ENCODE peak calls at places on chromosomes 6 and 20, in ten cellular contexts. R, Y, P, K, T, F, D, S, W and O are unnamed samples.

GRCh38 chr6:5580736-5581568 is 319.6 kb downstream of the FARS2 start:
- DNase-seq in R (no peak), Y (no peak), P (no peak), K (no peak), T (no peak), F (no peak), D (no peak), S (no peak), W (no peak), O (no peak)

GRCh38 chr20:3174442-3175263 is 1.3 kb upstream of the LZTS3 start:
- DNase-seq in R (no peak), Y (no peak), P (no peak), K (no peak), T (no peak), F (no peak), D (no peak), S (no peak), W (peak), O (peak)

GRCh38 chr20:55054443-55054842 is 579.0 kb downstream of the DOK5 start:
- DNase-seq in R (peak), Y (no peak), P (no peak), K (peak), T (no peak), F (no peak), D (no peak), S (no peak), W (no peak), O (no peak)

GRCh38 chr6:84773431-84774173 is 9.2 kb upstream of the TBX18 start:
- DNase-seq in R (peak), Y (peak), P (peak), K (no peak), T (no peak), F (peak), D (peak), S (no peak), W (no peak), O (peak)

GRCh38 chr6:106557837-106558236 is 71.5 kb downstream of the RTN4IP1 start:
- DNase-seq in R (no peak), Y (no peak), P (no peak), K (no peak), T (no peak), F (no peak), D (no peak), S (no peak), W (no peak), O (no peak)

GRCh38 chr20:56202493-56203077 is 45.9 kb upstream of the MC3R start:
- DNase-seq in R (peak), Y (no peak), P (no peak), K (no peak), T (no peak), F (no peak), D (no peak), S (no peak), W (no peak), O (no peak)

GRCh38 chr20:57996936-57997629 is 231.4 kb downstream of the ANKRD60 start:
- DNase-seq in R (peak), Y (no peak), P (no peak), K (no peak), T (no peak), F (no peak), D (no peak), S (no peak), W (no peak), O (no peak)

GRCh38 chr6:149032599-149033405 is 284.7 kb upstream of the TAB2 start:
- DNase-seq in R (peak), Y (no peak), P (no peak), K (no peak), T (peak), F (no peak), D (no peak), S (no peak), W (peak), O (no peak)

GRCh38 chr20:40008177-40008576 is 680.9 kb downstream of the MAFB start:
- DNase-seq in R (no peak), Y (no peak), P (no peak), K (peak), T (no peak), F (no peak), D (no peak), S (no peak), W (peak), O (no peak)

GRCh38 chr6:167341038-167341613 is 16.2 kb downstream of the TTLL2 start:
- DNase-seq in R (no peak), Y (no peak), P (no peak), K (no peak), T (no peak), F (no peak), D (no peak), S (no peak), W (no peak), O (no peak)

GRCh38 chr20:21901470-21902275 is 196.2 kb downstream of the PAX1 start:
- DNase-seq in R (no peak), Y (no peak), P (peak), K (no peak), T (no peak), F (peak), D (no peak), S (no peak), W (no peak), O (no peak)

GRCh38 chr6:75024796-75025195 is 181.1 kb downstream of the COL12A1 start:
- DNase-seq in R (no peak), Y (no peak), P (no peak), K (no peak), T (no peak), F (no peak), D (no peak), S (no peak), W (peak), O (no peak)

GRCh38 chr20:50704971-50705370 is 13.6 kb upstream of the RIPOR3 start:
- DNase-seq in R (no peak), Y (no peak), P (no peak), K (no peak), T (no peak), F (no peak), D (no peak), S (no peak), W (peak), O (no peak)

GRCh38 chr20:24943731-24944130 is 5.3 kb upstream of the CST7 start:
- DNase-seq in R (no peak), Y (no peak), P (no peak), K (no peak), T (no peak), F (no peak), D (peak), S (no peak), W (no peak), O (no peak)

GRCh38 chr6:106739387-106739786 is 110.0 kb downstream of the QRSL1 start:
- DNase-seq in R (peak), Y (no peak), P (peak), K (no peak), T (no peak), F (peak), D (no peak), S (no peak), W (no peak), O (no peak)

GRCh38 chr6:79421001-79421411 is 116.2 kb downstream of the LCA5 start:
- DNase-seq in R (peak), Y (no peak), P (no peak), K (no peak), T (no peak), F (no peak), D (no peak), S (no peak), W (peak), O (no peak)

GRCh38 chr6:4740032-4740431 is 36.2 kb upstream of the CDYL start:
- DNase-seq in R (no peak), Y (no peak), P (no peak), K (no peak), T (no peak), F (no peak), D (no peak), S (no peak), W (no peak), O (no peak)

GRCh38 chr20:14951105-14951504 is 613.7 kb upstream of the FLRT3 start:
- DNase-seq in R (peak), Y (no peak), P (no peak), K (no peak), T (no peak), F (no peak), D (no peak), S (no peak), W (no peak), O (no peak)

GRCh38 chr20:4006640-4007039 is 8.7 kb downstream of the RNF24 start:
- DNase-seq in R (no peak), Y (no peak), P (peak), K (no peak), T (no peak), F (peak), D (no peak), S (no peak), W (no peak), O (no peak)

GRCh38 chr20:54004397-54004940 is 65.9 kb downstream of the BCAS1 start:
- DNase-seq in R (peak), Y (no peak), P (no peak), K (no peak), T (no peak), F (no peak), D (no peak), S (no peak), W (no peak), O (no peak)

GRCh38 chr6:22569281-22570184 is at the start of gene HDGFL1:
- DNase-seq in R (no peak), Y (peak), P (no peak), K (no peak), T (no peak), F (no peak), D (no peak), S (no peak), W (no peak), O (no peak)

GRCh38 chr6:114390176-114390575 is 47.4 kb upstream of the HS3ST5 start:
- DNase-seq in R (no peak), Y (no peak), P (no peak), K (no peak), T (no peak), F (no peak), D (no peak), S (no peak), W (no peak), O (no peak)

GRCh38 chr6:144145546-144145945 is 4.8 kb upstream of the STX11 start:
- DNase-seq in R (no peak), Y (no peak), P (no peak), K (no peak), T (no peak), F (no peak), D (no peak), S (no peak), W (peak), O (no peak)

GRCh38 chr6:66103354-66103753 is 396.3 kb upstream of the EYS start:
- DNase-seq in R (no peak), Y (no peak), P (no peak), K (no peak), T (no peak), F (no peak), D (no peak), S (no peak), W (no peak), O (no peak)

GRCh38 chr6:7763896-7764295 is 38.0 kb downstream of the BMP6 start:
- DNase-seq in R (no peak), Y (no peak), P (no peak), K (no peak), T (no peak), F (no peak), D (no peak), S (no peak), W (no peak), O (no peak)

GRCh38 chr6:80143312-80143960 is 37.0 kb downstream of the BCKDHB start:
- DNase-seq in R (peak), Y (no peak), P (peak), K (no peak), T (peak), F (peak), D (no peak), S (no peak), W (peak), O (no peak)

GRCh38 chr6:170404036-170404435 is 97.5 kb downstream of the FAM120B start:
- DNase-seq in R (no peak), Y (no peak), P (no peak), K (no peak), T (no peak), F (no peak), D (peak), S (no peak), W (no peak), O (no peak)

GRCh38 chr6:130239755-130240154 is 17.0 kb upstream of the SAMD3 start:
- DNase-seq in R (no peak), Y (no peak), P (no peak), K (no peak), T (no peak), F (no peak), D (no peak), S (no peak), W (no peak), O (no peak)

GRCh38 chr20:9412309-9412708 is 102.1 kb upstream of the LAMP5 start:
- DNase-seq in R (no peak), Y (no peak), P (no peak), K (no peak), T (no peak), F (no peak), D (no peak), S (no peak), W (no peak), O (no peak)

GRCh38 chr6:12033770-12034169 is 21.7 kb downstream of the HIVEP1 start:
- DNase-seq in R (peak), Y (no peak), P (no peak), K (no peak), T (no peak), F (no peak), D (no peak), S (no peak), W (peak), O (no peak)

GRCh38 chr6:151370509-151371078 is 20.8 kb downstream of the ZBTB2 start:
- DNase-seq in R (no peak), Y (no peak), P (no peak), K (no peak), T (no peak), F (no peak), D (peak), S (no peak), W (peak), O (no peak)

GRCh38 chr20:46123482-46124245 is 5.5 kb downstream of the CD40 start:
- DNase-seq in R (no peak), Y (no peak), P (peak), K (no peak), T (no peak), F (no peak), D (peak), S (no peak), W (no peak), O (no peak)

GRCh38 chr6:85078071-85078470 is 313.7 kb upstream of the TBX18 start:
- DNase-seq in R (peak), Y (no peak), P (no peak), K (no peak), T (no peak), F (no peak), D (no peak), S (no peak), W (peak), O (no peak)

GRCh38 chr6:10749734-10750133 is 2.1 kb downstream of the TMEM14B start:
- DNase-seq in R (no peak), Y (no peak), P (no peak), K (no peak), T (no peak), F (no peak), D (no peak), S (no peak), W (no peak), O (peak)

GRCh38 chr6:111482236-111482958 is 621 bp downstream of the REV3L start:
- DNase-seq in R (peak), Y (no peak), P (peak), K (no peak), T (peak), F (peak), D (peak), S (peak), W (peak), O (peak)

GRCh38 chr20:57661201-57662027 is 41.2 kb upstream of the ZBP1 start:
- DNase-seq in R (no peak), Y (peak), P (peak), K (no peak), T (peak), F (peak), D (peak), S (no peak), W (no peak), O (peak)

GRCh38 chr6:142637624-142638023 is 307.4 kb downstream of the HIVEP2 start:
- DNase-seq in R (no peak), Y (no peak), P (no peak), K (no peak), T (no peak), F (no peak), D (no peak), S (no peak), W (peak), O (no peak)

GRCh38 chr6:20692023-20692422 is 157.8 kb downstream of the CDKAL1 start:
- DNase-seq in R (no peak), Y (no peak), P (no peak), K (no peak), T (no peak), F (no peak), D (no peak), S (no peak), W (no peak), O (no peak)

GRCh38 chr6:20686142-20686541 is 151.9 kb downstream of the CDKAL1 start:
- DNase-seq in R (no peak), Y (peak), P (no peak), K (no peak), T (no peak), F (no peak), D (peak), S (no peak), W (no peak), O (peak)

GRCh38 chr6:20691185-20691584 is 156.9 kb downstream of the CDKAL1 start:
- DNase-seq in R (no peak), Y (no peak), P (no peak), K (no peak), T (no peak), F (no peak), D (no peak), S (no peak), W (no peak), O (peak)

GRCh38 chr6:20687494-20687893 is 153.2 kb downstream of the CDKAL1 start:
- DNase-seq in R (no peak), Y (no peak), P (no peak), K (no peak), T (no peak), F (no peak), D (no peak), S (no peak), W (no peak), O (no peak)

DNA sequence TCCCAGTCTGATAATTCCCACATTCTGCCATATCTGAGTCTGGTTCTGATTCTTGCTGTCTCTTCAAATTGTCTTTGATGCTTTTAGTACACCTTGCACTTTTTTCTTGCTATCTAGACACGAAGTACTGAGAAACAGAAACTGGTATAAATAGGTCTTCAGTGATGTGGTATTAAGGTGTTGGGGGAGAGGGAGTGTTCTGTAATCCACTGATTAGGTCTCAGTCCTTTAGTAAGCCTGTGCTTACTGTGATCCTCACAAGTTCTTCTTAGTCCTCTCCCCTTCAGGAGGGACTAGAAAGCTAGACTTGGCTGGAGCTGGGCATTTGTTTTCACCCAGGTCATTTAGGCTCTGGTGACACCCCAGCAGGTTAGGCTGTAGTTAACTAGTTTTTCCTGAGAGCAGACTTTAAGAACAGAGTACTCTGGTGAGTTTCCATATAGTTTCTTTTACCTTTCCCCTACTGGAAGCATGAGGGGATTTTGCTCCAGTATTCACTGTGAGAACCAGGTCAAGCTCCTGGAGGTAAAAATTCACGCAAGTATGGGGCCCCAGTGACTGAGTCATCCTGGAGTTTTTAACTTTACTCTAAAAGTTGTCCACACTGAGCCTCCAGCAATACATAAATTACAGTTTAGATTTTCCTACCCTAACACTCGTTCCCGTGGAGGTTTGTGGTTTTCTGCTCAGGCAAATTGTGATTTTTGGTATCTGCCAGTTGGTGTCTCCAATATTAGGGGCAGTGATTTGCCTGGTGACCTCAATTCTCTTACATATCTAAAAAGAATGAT is 154.6 kb downstream of the CDKAL1 start:
- DNase-seq in R (peak), Y (no peak), P (no peak), K (no peak), T (no peak), F (no peak), D (peak), S (no peak), W (peak), O (peak)
- H3K27ac ChIP-seq in R (no peak), Y (no peak), P (no peak), K (no peak), T (no peak), F (no peak), D (no peak), S (no peak), W (no peak), O (peak)

GRCh38 chr20:23889775-23890187 is 10.2 kb upstream of the CST5 start:
- DNase-seq in R (peak), Y (peak), P (peak), K (no peak), T (no peak), F (peak), D (peak), S (peak), W (peak), O (peak)
- TF ChIP-seq CTCF in R (peak), Y (peak), P (peak), K (peak), T (no peak), F (peak), D (peak), S (peak), W (peak), O (peak)

DNA sequence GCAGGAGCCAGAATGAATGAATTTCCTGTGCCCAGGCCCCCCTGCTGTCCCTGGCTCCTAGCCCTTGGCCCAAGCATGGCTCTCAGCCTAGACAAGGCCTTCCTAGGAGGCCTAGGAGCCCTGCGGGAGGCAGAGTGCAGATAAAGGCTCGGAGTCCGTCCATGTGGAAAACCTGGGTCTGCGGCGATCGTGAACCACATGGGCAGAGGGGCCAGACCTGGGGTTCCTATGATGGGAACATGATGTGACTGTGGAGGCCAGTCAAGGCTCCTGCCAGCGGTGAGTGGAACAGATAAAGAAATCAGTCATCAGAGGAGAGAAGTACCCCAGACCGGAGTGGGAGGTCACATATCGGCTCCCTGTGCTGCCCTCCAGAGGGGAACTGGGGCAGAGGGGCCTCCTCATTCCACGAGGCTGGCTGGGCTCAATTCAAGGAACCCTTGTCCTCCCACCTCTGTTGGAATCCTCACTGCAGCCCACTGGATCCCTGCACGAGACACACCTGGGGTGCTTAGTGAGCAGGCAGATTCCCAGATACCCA is 5.8 kb upstream of the VSTM2L start:
- DNase-seq in R (no peak), Y (peak), P (no peak), K (no peak), T (no peak), F (peak), D (peak), S (no peak), W (no peak), O (peak)
- H3K27ac ChIP-seq in R (no peak), Y (no peak), P (no peak), K (no peak), T (no peak), F (no peak), D (no peak), S (no peak), W (no peak), O (peak)

GRCh38 chr6:125790403-125791150 is at the start of gene NCOA7:
- DNase-seq in R (peak), Y (peak), P (peak), K (no peak), T (peak), F (peak), D (peak), S (peak), W (peak), O (peak)
- TF ChIP-seq CTCF in R (no peak), Y (no peak), P (no peak), K (no peak), T (peak), F (peak), D (no peak), S (no peak), W (peak), O (no peak)

GRCh38 chr6:31208506-31208905 is 38.0 kb upstream of the POU5F1 start:
- DNase-seq in R (no peak), Y (no peak), P (no peak), K (no peak), T (no peak), F (no peak), D (no peak), S (no peak), W (no peak), O (no peak)

GRCh38 chr6:31203345-31203979 is 33.0 kb upstream of the POU5F1 start:
- DNase-seq in R (peak), Y (no peak), P (no peak), K (peak), T (no peak), F (no peak), D (no peak), S (peak), W (peak), O (no peak)

GRCh38 chr6:31205638-31206037 is 35.2 kb upstream of the POU5F1 start:
- DNase-seq in R (no peak), Y (no peak), P (no peak), K (no peak), T (no peak), F (no peak), D (no peak), S (no peak), W (no peak), O (no peak)

GRCh38 chr6:31202259-31203166 is 32.0 kb upstream of the POU5F1 start:
- DNase-seq in R (peak), Y (no peak), P (no peak), K (no peak), T (no peak), F (no peak), D (peak), S (no peak), W (no peak), O (no peak)

GRCh38 chr6:31204751-31205145 is 34.3 kb upstream of the POU5F1 start:
- DNase-seq in R (no peak), Y (no peak), P (no peak), K (no peak), T (no peak), F (no peak), D (no peak), S (no peak), W (peak), O (no peak)
- H3K27ac ChIP-seq in R (peak), Y (no peak), P (no peak), K (peak), T (no peak), F (peak), D (no peak), S (peak), W (no peak), O (no peak)